ENCODE peak calls at places on chromosomes 2 and 18, in seven cellular contexts. One of them, this sample, is unnamed.

GRCh38 chr18:53322163-53322562 is 902.3 kb downstream of the MBD2 start:
- DNase-seq in GM13976: no peak
- DNase-seq in ovary: no peak
- DNase-seq in hippocampal formation: no peak
- DNase-seq in prostate gland: no peak
- DNase-seq in lower lobe of right lung: no peak
- DNase-seq in pancreas: no peak
- DNase-seq in this sample: no peak

GRCh38 chr2:236928353-236929153 is 157.1 kb upstream of the COPS8 start:
- DNase-seq in GM13976: no peak
- DNase-seq in ovary: no peak
- DNase-seq in hippocampal formation: no peak
- DNase-seq in prostate gland: no peak
- DNase-seq in lower lobe of right lung: no peak
- DNase-seq in pancreas: no peak
- DNase-seq in this sample: no peak

GRCh38 chr2:78260861-78261260 is 738.7 kb upstream of the LRRTM4 start:
- DNase-seq in GM13976: no peak
- DNase-seq in ovary: no peak
- DNase-seq in hippocampal formation: no peak
- DNase-seq in prostate gland: no peak
- DNase-seq in lower lobe of right lung: no peak
- DNase-seq in pancreas: no peak
- DNase-seq in this sample: no peak

GRCh38 chr18:8341481-8342230 is 267.6 kb upstream of the RAB12 start:
- DNase-seq in GM13976: no peak
- DNase-seq in ovary: no peak
- DNase-seq in hippocampal formation: no peak
- DNase-seq in prostate gland: peak
- DNase-seq in lower lobe of right lung: no peak
- DNase-seq in pancreas: no peak
- DNase-seq in this sample: no peak

GRCh38 chr2:128315829-128316776 is 2.6 kb downstream of the HS6ST1 start:
- DNase-seq in GM13976: peak
- DNase-seq in ovary: peak
- DNase-seq in hippocampal formation: no peak
- DNase-seq in prostate gland: peak
- DNase-seq in lower lobe of right lung: peak
- DNase-seq in pancreas: peak
- DNase-seq in this sample: peak

GRCh38 chr2:71583876-71584275 is 130.5 kb downstream of the DYSF start:
- DNase-seq in GM13976: no peak
- DNase-seq in ovary: no peak
- DNase-seq in hippocampal formation: no peak
- DNase-seq in prostate gland: no peak
- DNase-seq in lower lobe of right lung: no peak
- DNase-seq in pancreas: no peak
- DNase-seq in this sample: no peak

GRCh38 chr2:48589170-48589767 is 28.4 kb upstream of the GTF2A1L start:
- DNase-seq in GM13976: peak
- DNase-seq in ovary: peak
- DNase-seq in hippocampal formation: peak
- DNase-seq in prostate gland: no peak
- DNase-seq in lower lobe of right lung: no peak
- DNase-seq in pancreas: no peak
- DNase-seq in this sample: peak

GRCh38 chr2:226578879-226579278 is 220.7 kb downstream of the IRS1 start:
- DNase-seq in GM13976: no peak
- DNase-seq in ovary: no peak
- DNase-seq in hippocampal formation: no peak
- DNase-seq in prostate gland: no peak
- DNase-seq in lower lobe of right lung: no peak
- DNase-seq in pancreas: no peak
- DNase-seq in this sample: no peak

GRCh38 chr2:150007815-150008430 is 420.3 kb upstream of the MMADHC start:
- DNase-seq in GM13976: no peak
- DNase-seq in ovary: no peak
- DNase-seq in hippocampal formation: no peak
- DNase-seq in prostate gland: no peak
- DNase-seq in lower lobe of right lung: no peak
- DNase-seq in pancreas: no peak
- DNase-seq in this sample: no peak

GRCh38 chr2:9385841-9386240 is 37.5 kb downstream of the ITGB1BP1 start:
- DNase-seq in GM13976: no peak
- DNase-seq in ovary: no peak
- DNase-seq in hippocampal formation: no peak
- DNase-seq in prostate gland: no peak
- DNase-seq in lower lobe of right lung: no peak
- DNase-seq in pancreas: no peak
- DNase-seq in this sample: no peak

GRCh38 chr2:182435754-182436153 is 8.9 kb upstream of the PDE1A start:
- DNase-seq in GM13976: no peak
- DNase-seq in ovary: no peak
- DNase-seq in hippocampal formation: no peak
- DNase-seq in prostate gland: no peak
- DNase-seq in lower lobe of right lung: no peak
- DNase-seq in pancreas: no peak
- DNase-seq in this sample: no peak

GRCh38 chr2:28280576-28280975 is 112.1 kb upstream of the FOSL2 start:
- DNase-seq in GM13976: no peak
- DNase-seq in ovary: no peak
- DNase-seq in hippocampal formation: no peak
- DNase-seq in prostate gland: no peak
- DNase-seq in lower lobe of right lung: no peak
- DNase-seq in pancreas: no peak
- DNase-seq in this sample: no peak

GRCh38 chr2:174334781-174335604 is at the start of gene SP9:
- DNase-seq in GM13976: peak
- DNase-seq in ovary: no peak
- DNase-seq in hippocampal formation: no peak
- DNase-seq in prostate gland: no peak
- DNase-seq in lower lobe of right lung: no peak
- DNase-seq in pancreas: no peak
- DNase-seq in this sample: no peak

GRCh38 chr2:70258532-70258875 is 567 bp downstream of the PCYOX1 start:
- DNase-seq in GM13976: no peak
- DNase-seq in ovary: peak
- DNase-seq in hippocampal formation: no peak
- DNase-seq in prostate gland: peak
- DNase-seq in lower lobe of right lung: no peak
- DNase-seq in pancreas: peak
- DNase-seq in this sample: peak

GRCh38 chr2:64607381-64607780 is 46.3 kb downstream of the SERTAD2 start:
- DNase-seq in GM13976: no peak
- DNase-seq in ovary: no peak
- DNase-seq in hippocampal formation: no peak
- DNase-seq in prostate gland: no peak
- DNase-seq in lower lobe of right lung: no peak
- DNase-seq in pancreas: no peak
- DNase-seq in this sample: no peak

GRCh38 chr2:121334581-121335293 is 49.7 kb upstream of the TFCP2L1 start:
- DNase-seq in GM13976: no peak
- DNase-seq in ovary: no peak
- DNase-seq in hippocampal formation: no peak
- DNase-seq in prostate gland: no peak
- DNase-seq in lower lobe of right lung: no peak
- DNase-seq in pancreas: no peak
- DNase-seq in this sample: no peak